ENCODE peak calls at places on chromosomes 12 and 14, in six cellular contexts. S is fibroblast of mammary gland, E is lower lobe of right lung, N is GM18507, J is WERI-Rb-1, F is T-helper 2 cell. Z is an unnamed sample.

GRCh38 chr14:75399819-75400678 is 27.8 kb upstream of the JDP2 start:
- DNase-seq in J (peak; percentile 36), N (no peak), E (peak; percentile 92), S (peak; percentile 63), F (no peak), Z (no peak)

GRCh38 chr14:87059060-87059827 is 933.7 kb downstream of the GALC start:
- DNase-seq in S (no peak), N (no peak), F (no peak), E (no peak), J (no peak), Z (no peak)

GRCh38 chr12:25957898-25958253 is 606 bp upstream of the RASSF8 start:
- DNase-seq in E (no peak), S (peak; percentile 93), N (no peak), J (no peak), F (no peak), Z (peak; percentile 86)

GRCh38 chr12:24898185-24898584 is 50.7 kb downstream of the BCAT1 start:
- DNase-seq in E (no peak), N (no peak), S (peak; percentile 69), F (no peak), J (no peak), Z (no peak)

GRCh38 chr14:92581966-92582566 is 68.5 kb downstream of the RIN3 start:
- DNase-seq in F (no peak), S (no peak), J (no peak), E (no peak), N (no peak), Z (no peak)

GRCh38 chr12:49672351-49673181 is 34.6 kb downstream of the FMNL3 start:
- DNase-seq in J (no peak), N (no peak), E (no peak), F (no peak), S (no peak), Z (peak; percentile 47)

GRCh38 chr14:57485635-57486034 is 8.0 kb downstream of the CCDC198 start:
- DNase-seq in N (no peak), E (no peak), S (no peak), F (no peak), J (no peak), Z (no peak)

GRCh38 chr14:69038449-69039286 is 59.6 kb upstream of the ACTN1 start:
- DNase-seq in E (no peak), F (no peak), J (peak; percentile 86), N (no peak), S (peak; percentile 95), Z (peak; percentile 94)

GRCh38 chr12:88314706-88315105 is 172.6 kb downstream of the TMTC3 start:
- DNase-seq in J (no peak), E (no peak), S (no peak), N (no peak), F (no peak), Z (no peak)

GRCh38 chr12:9742665-9743064 is 9.8 kb upstream of the CLECL1 start:
- DNase-seq in J (no peak), S (no peak), N (no peak), F (no peak), E (no peak), Z (no peak)

GRCh38 chr12:52612431-52613290 is 5.7 kb downstream of the KRT73 start:
- DNase-seq in F (no peak), E (no peak), S (no peak), J (no peak), N (no peak), Z (no peak)

GRCh38 chr14:87944987-87945604 is 47.9 kb downstream of the GALC start:
- DNase-seq in S (peak; percentile 75), E (no peak), N (no peak), J (no peak), F (no peak), Z (peak; percentile 62)

GRCh38 chr14:85587152-85587697 is 57.3 kb downstream of the FLRT2 start:
- DNase-seq in J (no peak), S (peak; percentile 94), F (no peak), E (no peak), N (no peak), Z (peak; percentile 75)

GRCh38 chr12:38872181-38872580 is 33.2 kb downstream of the CPNE8 start:
- DNase-seq in E (no peak), F (no peak), N (no peak), J (no peak), S (no peak), Z (no peak)

GRCh38 chr12:14264316-14264715 is 101.2 kb upstream of the ATF7IP start:
- DNase-seq in J (no peak), N (no peak), S (peak; percentile 51), E (no peak), F (no peak), Z (peak; percentile 22)

GRCh38 chr12:92675092-92675865 is 27.5 kb upstream of the PLEKHG7 start:
- DNase-seq in E (no peak), S (no peak), F (no peak), J (no peak), N (no peak), Z (no peak)

GRCh38 chr12:27177716-27178115 is 66.4 kb upstream of the STK38L start:
- DNase-seq in N (no peak), F (no peak), E (no peak), J (no peak), S (peak; percentile 85), Z (peak; percentile 85)

GRCh38 chr12:109433618-109434017 is 43.5 kb downstream of the KCTD10 start:
- DNase-seq in J (peak; percentile 33), N (no peak), F (no peak), S (peak; percentile 37), E (no peak), Z (no peak)

GRCh38 chr12:122106891-122107660 is 28.5 kb downstream of the MLXIP start:
- DNase-seq in J (no peak), N (no peak), S (peak; percentile 78), E (peak; percentile 87), F (no peak), Z (peak; percentile 66)

GRCh38 chr12:13369496-13369895 is 173.0 kb downstream of the EMP1 start:
- DNase-seq in E (no peak), F (no peak), S (no peak), N (no peak), J (no peak), Z (no peak)

GRCh38 chr14:75125617-75126016 is 1.2 kb downstream of the NEK9 start:
- DNase-seq in N (no peak), S (peak; percentile 80), J (no peak), E (no peak), F (no peak), Z (peak; percentile 82)

GRCh38 chr12:9334026-9334692 is 126.0 kb upstream of the PZP start:
- DNase-seq in F (no peak), N (no peak), E (no peak), J (no peak), S (no peak), Z (no peak)

GRCh38 chr14:71322660-71323250 is 415.5 kb downstream of the PCNX1 start:
- DNase-seq in E (no peak), F (no peak), N (no peak), J (no peak), S (peak; percentile 71), Z (peak; percentile 43)

GRCh38 chr12:42166501-42166900 is 21.8 kb upstream of the GXYLT1 start:
- DNase-seq in S (peak; percentile 84), F (no peak), J (no peak), N (no peak), E (no peak), Z (no peak)

GRCh38 chr12:67598598-67598997 is 49.9 kb upstream of the DYRK2 start:
- DNase-seq in J (no peak), S (no peak), N (no peak), F (no peak), E (no peak), Z (no peak)

GRCh38 chr14:68705741-68706283 is 87.1 kb downstream of the ZFP36L1 start:
- DNase-seq in N (no peak), S (no peak), J (no peak), E (no peak), F (no peak), Z (no peak)

GRCh38 chr14:105846312-105846711 is 319.9 kb downstream of the TMEM121 start:
- DNase-seq in J (no peak), N (no peak), F (no peak), S (no peak), E (no peak), Z (no peak)

GRCh38 chr14:89721991-89722390 is 232.5 kb downstream of the EFCAB11 start:
- DNase-seq in J (no peak), E (no peak), S (no peak), N (no peak), F (no peak), Z (peak; percentile 43)